ENCODE peak calls at places on chromosomes 12 and 14, in nine cellular contexts. W is heart right ventricle, V is adrenal gland, B is pancreas, M is thyroid gland, F is body of pancreas, U is neural progenitor cell, J is WERI-Rb-1, Q is ovary. X is an unnamed sample.

GRCh38 chr14:68232643-68233055 is 413.1 kb downstream of the RAD51B start:
- DNase-seq in W (peak; percentile 86), V (peak; percentile 89), B (peak; percentile 84), M (peak; percentile 67), F (peak; percentile 86), U (no peak), J (no peak), Q (peak; percentile 68), X (no peak)

GRCh38 chr14:89977668-89978067 is 21.9 kb downstream of the TDP1 start:
- DNase-seq in W (no peak), V (no peak), B (no peak), M (no peak), F (no peak), U (no peak), J (no peak), Q (no peak), X (no peak)

GRCh38 chr14:22768947-22769346 is 2.5 kb downstream of the OXA1L start:
- DNase-seq in W (no peak), V (no peak), B (no peak), M (no peak), F (no peak), U (no peak), J (no peak), Q (no peak), X (no peak)

GRCh38 chr12:132471011-132471857 is 18.7 kb upstream of the FBRSL1 start:
- DNase-seq in W (no peak), V (peak; percentile 68), B (peak; percentile 43), M (no peak), F (peak; percentile 45), U (no peak), J (no peak), Q (no peak), X (no peak)

GRCh38 chr14:63614964-63615363 is 26.7 kb downstream of the WDR89 start:
- DNase-seq in W (no peak), V (no peak), B (no peak), M (no peak), F (no peak), U (no peak), J (no peak), Q (no peak), X (no peak)

GRCh38 chr14:72318648-72319047 is 386.4 kb downstream of the RGS6 start:
- DNase-seq in W (no peak), V (no peak), B (no peak), M (no peak), F (no peak), U (no peak), J (no peak), Q (no peak), X (no peak)

GRCh38 chr12:93883436-93884154 is 206.4 kb downstream of the CRADD start:
- DNase-seq in W (no peak), V (no peak), B (no peak), M (no peak), F (no peak), U (no peak), J (no peak), Q (no peak), X (no peak)

GRCh38 chr14:69260979-69261605 is 1.1 kb downstream of the GALNT16 start:
- DNase-seq in W (no peak), V (no peak), B (peak; percentile 11), M (peak; percentile 37), F (peak; percentile 42), U (peak; percentile 79), J (peak; percentile 57), Q (no peak), X (peak; percentile 5)

GRCh38 chr12:63093711-63094110 is 57.3 kb downstream of the AVPR1A start:
- DNase-seq in W (no peak), V (no peak), B (no peak), M (no peak), F (no peak), U (no peak), J (no peak), Q (no peak), X (no peak)

GRCh38 chr12:126481688-126482087 is 1416.5 kb downstream of the AACS start:
- DNase-seq in W (no peak), V (no peak), B (no peak), M (no peak), F (no peak), U (no peak), J (no peak), Q (no peak), X (no peak)

GRCh38 chr14:59707778-59708635 is 131.4 kb upstream of the CCDC175 start:
- DNase-seq in W (no peak), V (no peak), B (no peak), M (no peak), F (no peak), U (no peak), J (no peak), Q (no peak), X (no peak)

GRCh38 chr12:50101663-50102062 is 2.1 kb upstream of the GPD1 start:
- DNase-seq in W (no peak), V (no peak), B (no peak), M (no peak), F (no peak), U (peak; percentile 72), J (peak; percentile 40), Q (no peak), X (no peak)

GRCh38 chr12:88501976-88502938 is 78.0 kb downstream of the KITLG start:
- DNase-seq in W (no peak), V (no peak), B (no peak), M (no peak), F (no peak), U (no peak), J (no peak), Q (no peak), X (no peak)

GRCh38 chr12:6824962-6825381 is 3.2 kb upstream of the P3H3 start:
- DNase-seq in W (no peak), V (no peak), B (no peak), M (no peak), F (no peak), U (no peak), J (no peak), Q (no peak), X (no peak)

GRCh38 chr12:6824085-6824800 is 2.6 kb downstream of the GPR162 start:
- DNase-seq in W (no peak), V (peak; percentile 65), B (no peak), M (no peak), F (no peak), U (no peak), J (no peak), Q (no peak), X (no peak)

GRCh38 chr12:6822461-6823135 is 977 bp downstream of the GPR162 start:
- DNase-seq in W (no peak), V (no peak), B (no peak), M (no peak), F (no peak), U (no peak), J (no peak), Q (no peak), X (no peak)

GRCh38 chr12:6821674-6822433 is at the start of gene GPR162:
- DNase-seq in W (peak; percentile 63), V (peak; percentile 78), B (no peak), M (peak; percentile 32), F (peak; percentile 57), U (peak; percentile 92), J (peak; percentile 79), Q (peak; percentile 54), X (no peak)

GRCh38 chr12:6823161-6824084 is 1.8 kb downstream of the GPR162 start:
- DNase-seq in W (no peak), V (peak; percentile 54), B (no peak), M (no peak), F (no peak), U (no peak), J (peak; percentile 36), Q (no peak), X (no peak)
- H3K27ac ChIP-seq in W (no peak overlapping the region), V (no peak overlapping the region), B (no peak overlapping the region), M (no peak overlapping the region), F (no peak overlapping the region), U (no peak overlapping the region), J (no peak overlapping the region), Q (no peak overlapping the region), X (no peak overlapping the region)

DNA sequence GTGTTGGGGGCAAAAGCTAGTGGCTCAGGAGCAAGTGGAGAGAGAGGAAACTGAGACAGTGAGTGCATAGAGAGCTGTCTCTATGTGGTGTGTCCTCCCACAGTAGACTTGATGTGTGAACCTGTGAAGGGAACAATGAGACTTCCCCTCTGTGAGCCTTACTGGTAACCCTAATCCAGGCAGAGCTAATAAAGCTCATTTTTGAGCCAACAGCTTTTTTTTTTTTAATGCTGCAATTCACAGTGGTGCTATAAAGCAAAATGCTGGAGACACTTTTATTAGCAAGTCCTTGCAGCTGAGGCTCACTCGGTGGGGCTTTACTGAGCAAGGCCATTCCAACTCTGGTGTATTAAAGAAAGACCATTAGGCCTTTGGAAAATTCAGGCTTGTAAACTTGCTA is 26.9 kb downstream of the FBXW8 start:
- DNase-seq in W (no peak), V (no peak), B (no peak), M (no peak), F (no peak), U (no peak), J (no peak), Q (no peak), X (no peak)
- TF ChIP-seq CTCF in W (no peak), V (no peak), B (no peak), M (no peak), F (no peak), U (no peak), J (no peak), Q (no peak), X (no peak)

DNA sequence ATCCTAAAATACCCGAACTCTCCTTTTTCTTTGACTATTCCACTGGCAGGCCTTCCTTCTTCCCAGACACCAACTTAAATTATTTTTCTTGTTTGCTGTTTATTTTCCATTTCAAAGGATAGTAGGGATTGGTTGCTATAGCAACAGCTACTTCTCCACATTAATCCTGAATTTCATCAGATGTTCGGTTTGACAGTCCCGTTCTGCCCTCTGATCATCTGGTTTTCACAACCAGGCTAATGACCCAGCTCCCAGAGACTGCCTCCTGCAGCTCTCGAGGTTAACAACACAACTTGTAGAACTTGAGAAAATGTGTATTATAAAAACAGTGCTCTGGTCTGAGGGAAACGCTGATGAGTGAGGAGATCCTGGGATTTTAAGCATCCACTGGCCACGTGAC is 45.5 kb downstream of the NUAK1 start:
- DNase-seq in W (no peak), V (no peak), B (no peak), M (no peak), F (no peak), U (no peak), J (no peak), Q (no peak), X (no peak)
- H3K27ac ChIP-seq in W (peak overlapping the region; percentile 25), V (peak overlapping the region; percentile 19), B (no peak overlapping the region), M (no peak overlapping the region), F (no peak overlapping the region), U (no peak overlapping the region), J (no peak overlapping the region), Q (no peak overlapping the region), X (no peak overlapping the region)

DNA sequence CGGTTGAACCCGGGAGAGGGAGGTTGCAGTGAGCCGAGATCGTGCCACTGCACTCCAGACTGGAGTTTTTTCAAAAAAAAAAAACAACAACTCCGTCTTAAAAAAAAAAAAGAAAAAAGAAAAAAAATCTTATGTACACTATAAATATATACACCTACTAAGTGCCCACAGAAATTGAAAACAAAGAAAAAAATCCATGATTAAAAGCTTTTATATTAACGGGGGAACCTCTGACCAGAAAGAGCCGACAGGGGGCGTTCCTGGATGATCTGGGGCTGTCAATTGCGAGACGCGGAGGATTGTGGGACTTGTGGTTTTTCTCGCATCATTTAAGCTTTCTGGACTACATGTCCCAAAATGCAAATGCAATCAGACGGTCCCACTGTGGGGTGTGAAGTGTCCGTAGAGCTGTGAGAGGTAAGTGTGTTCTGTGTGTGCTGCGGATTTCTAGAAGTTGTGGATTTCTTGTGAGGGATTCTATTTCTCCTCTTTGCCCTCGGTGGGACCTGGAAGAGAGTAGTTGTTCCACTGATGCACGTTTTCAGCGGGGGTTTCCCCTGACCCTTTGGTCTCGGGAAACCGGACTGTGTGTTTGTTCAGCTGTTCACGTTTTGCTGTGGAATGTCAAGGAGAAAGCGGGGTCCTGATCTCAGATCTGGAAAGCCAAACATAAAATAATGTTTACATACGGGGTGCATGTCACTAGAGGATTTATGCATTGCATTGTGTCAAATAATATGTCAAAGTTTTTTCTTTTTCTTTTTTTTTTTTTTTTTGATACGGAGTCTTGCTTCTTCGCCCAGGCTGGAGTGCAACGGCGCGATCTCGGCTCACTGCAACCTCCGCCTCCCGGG is at the start of gene SIRT4:
- DNase-seq in W (peak; percentile 94), V (peak; percentile 97), B (peak; percentile 85), M (peak; percentile 91), F (peak; percentile 92), U (peak; percentile 94), J (peak; percentile 88), Q (peak; percentile 83), X (peak; percentile 85)
- TF ChIP-seq CTCF in W (peak; percentile 88), V (peak; percentile 49), B (peak; percentile 63), M (peak; percentile 71), F (peak; percentile 87), U (peak; percentile 88), J (peak; percentile 67), Q (peak; percentile 67), X (peak; percentile 78)